ENCODE peak calls at places on chromosome 1, in four cellular contexts. One of them, this sample, is unnamed.

GRCh38 chr1:207941664-207942063 is 30.7 kb upstream of the CD34 start:
- DNase-seq in ovary: peak; percentile 94
- DNase-seq in tibial artery: peak; percentile 82
- DNase-seq in K562: no peak
- DNase-seq in this sample: peak; percentile 66

GRCh38 chr1:220880726-220881506 is 1.7 kb downstream of the HLX start:
- DNase-seq in tibial artery: peak; percentile 80
- DNase-seq in K562: no peak
- DNase-seq in ovary: peak; percentile 56
- DNase-seq in this sample: peak; percentile 92

GRCh38 chr1:246795094-246795671 is 71.0 kb downstream of the SCCPDH start:
- DNase-seq in K562: no peak
- DNase-seq in ovary: no peak
- DNase-seq in tibial artery: no peak
- DNase-seq in this sample: no peak

GRCh38 chr1:41802532-41803501 is 115.9 kb downstream of the HIVEP3 start:
- DNase-seq in K562: no peak
- DNase-seq in ovary: no peak
- DNase-seq in tibial artery: peak; percentile 75
- DNase-seq in this sample: no peak

GRCh38 chr1:117003253-117003875 is 1.8 kb downstream of the CD101 start:
- DNase-seq in K562: no peak
- DNase-seq in ovary: no peak
- DNase-seq in tibial artery: no peak
- DNase-seq in this sample: no peak

GRCh38 chr1:244338996-244339692 is 112.6 kb downstream of the ADSS2 start:
- DNase-seq in tibial artery: no peak
- DNase-seq in ovary: no peak
- DNase-seq in K562: no peak
- DNase-seq in this sample: no peak

GRCh38 chr1:209733409-209734192 is 22.3 kb upstream of the TRAF3IP3 start:
- DNase-seq in tibial artery: no peak
- DNase-seq in ovary: no peak
- DNase-seq in K562: no peak
- DNase-seq in this sample: no peak

GRCh38 chr1:206826409-206826808 is 39.0 kb upstream of the IL20 start:
- DNase-seq in K562: no peak
- DNase-seq in tibial artery: no peak
- DNase-seq in ovary: no peak
- DNase-seq in this sample: no peak

GRCh38 chr1:1430114-1430982 is 5.1 kb upstream of the VWA1 start:
- DNase-seq in ovary: peak; percentile 92
- DNase-seq in tibial artery: peak; percentile 62
- DNase-seq in K562: no peak
- DNase-seq in this sample: peak; percentile 73

DNA sequence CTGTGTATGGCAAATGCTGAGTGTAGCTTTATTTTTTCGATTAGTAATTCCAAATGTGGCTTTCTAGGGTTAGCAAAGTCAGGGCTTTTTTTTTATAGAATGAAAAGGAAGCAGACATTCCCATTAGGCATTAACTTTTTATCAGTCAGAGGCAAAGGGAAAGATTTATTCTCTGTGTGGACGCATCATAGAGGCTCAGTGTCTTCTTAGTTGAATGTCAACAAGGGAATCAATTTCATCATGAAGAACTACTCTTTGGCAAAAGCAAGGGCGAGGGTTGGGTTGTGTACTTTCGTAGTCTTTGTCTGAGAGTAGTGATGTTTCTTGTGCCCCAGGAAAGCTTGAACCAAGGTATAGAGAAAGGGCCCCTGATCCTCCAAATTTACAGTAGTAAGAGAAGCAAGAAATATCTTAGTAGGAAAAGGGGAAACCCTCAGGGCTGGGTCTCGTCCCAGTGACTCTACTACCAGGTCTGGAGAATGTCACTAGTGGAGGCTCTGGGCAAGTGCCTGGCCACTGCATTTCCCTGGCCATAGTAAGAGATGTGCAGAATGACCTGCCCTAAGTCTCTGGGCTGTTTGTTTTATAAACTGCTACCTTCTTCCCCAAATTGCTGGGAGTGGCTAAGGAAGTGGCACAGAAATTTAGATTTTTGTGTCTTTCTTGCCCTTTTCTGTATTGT is 30.0 kb upstream of the MACF1 start:
- DNase-seq in tibial artery: no peak
- DNase-seq in K562: no peak
- DNase-seq in ovary: no peak
- DNase-seq in this sample: no peak
- H3K27ac ChIP-seq in tibial artery: peak overlapping the region; percentile 74
- H3K27ac ChIP-seq in K562: no peak overlapping the region
- H3K27ac ChIP-seq in ovary: peak overlapping the region; percentile 43
- H3K27ac ChIP-seq in this sample: peak overlapping the region; percentile 66

DNA sequence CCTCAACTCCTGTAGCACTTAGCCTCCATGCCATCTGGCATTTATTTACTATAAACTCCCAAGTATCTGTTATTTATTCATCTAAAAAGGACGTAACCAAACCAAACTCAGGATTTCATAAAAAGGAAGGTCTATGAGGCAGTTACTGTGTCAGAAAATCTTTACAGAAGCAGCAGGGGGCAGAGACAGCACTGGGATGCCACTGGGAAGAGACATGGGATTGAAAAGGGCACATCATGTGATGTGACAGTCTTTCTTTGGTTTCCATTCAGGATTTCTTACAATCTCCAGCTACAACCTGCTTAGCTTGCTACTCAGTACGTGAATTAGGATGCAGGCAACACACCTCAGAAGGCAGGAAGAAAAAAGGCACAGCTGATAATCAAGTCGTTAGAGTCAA is 31.2 kb downstream of the SPRTN start:
- DNase-seq in K562: no peak
- DNase-seq in tibial artery: no peak
- DNase-seq in ovary: no peak
- DNase-seq in this sample: no peak
- TF ChIP-seq CTCF in K562: peak; percentile 31
- TF ChIP-seq CTCF in tibial artery: no peak
- TF ChIP-seq CTCF in ovary: no peak
- TF ChIP-seq CTCF in this sample: no peak

GRCh38 chr1:164579346-164579745 is 20.4 kb downstream of the PBX1 start:
- DNase-seq in tibial artery: no peak
- DNase-seq in ovary: no peak
- DNase-seq in K562: no peak
- DNase-seq in this sample: no peak

GRCh38 chr1:164583196-164583595 is 24.2 kb downstream of the PBX1 start:
- DNase-seq in tibial artery: no peak
- DNase-seq in K562: no peak
- DNase-seq in ovary: no peak
- DNase-seq in this sample: no peak

GRCh38 chr1:164578474-164579200 is 19.7 kb downstream of the PBX1 start:
- DNase-seq in ovary: no peak
- DNase-seq in tibial artery: no peak
- DNase-seq in K562: no peak
- DNase-seq in this sample: no peak

GRCh38 chr1:164583835-164584539 is 25.0 kb downstream of the PBX1 start:
- DNase-seq in K562: no peak
- DNase-seq in tibial artery: no peak
- DNase-seq in ovary: no peak
- DNase-seq in this sample: no peak

DNA sequence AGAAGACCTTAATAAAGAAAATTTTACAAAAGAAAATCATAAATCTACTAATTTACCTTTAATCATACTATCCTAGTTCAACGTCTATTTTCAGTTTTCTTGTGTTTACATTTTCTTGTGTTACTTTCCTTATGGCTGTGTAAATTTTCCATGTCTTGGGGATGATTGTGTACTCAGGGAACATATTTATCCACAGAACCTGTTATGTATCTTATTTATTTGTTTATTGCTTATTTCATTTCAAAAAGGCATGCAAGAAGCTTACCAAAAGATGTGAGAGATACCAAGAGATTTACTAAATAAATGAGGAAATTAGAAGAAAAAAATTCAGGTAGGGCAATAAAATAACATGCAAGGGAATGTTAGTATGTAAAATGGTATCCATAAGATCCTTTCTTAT is 22.8 kb downstream of the PBX1 start:
- DNase-seq in ovary: no peak
- DNase-seq in tibial artery: no peak
- DNase-seq in K562: no peak
- DNase-seq in this sample: no peak
- H3K27ac ChIP-seq in ovary: no peak overlapping the region
- H3K27ac ChIP-seq in tibial artery: no peak overlapping the region
- H3K27ac ChIP-seq in K562: no peak overlapping the region
- H3K27ac ChIP-seq in this sample: no peak overlapping the region

DNA sequence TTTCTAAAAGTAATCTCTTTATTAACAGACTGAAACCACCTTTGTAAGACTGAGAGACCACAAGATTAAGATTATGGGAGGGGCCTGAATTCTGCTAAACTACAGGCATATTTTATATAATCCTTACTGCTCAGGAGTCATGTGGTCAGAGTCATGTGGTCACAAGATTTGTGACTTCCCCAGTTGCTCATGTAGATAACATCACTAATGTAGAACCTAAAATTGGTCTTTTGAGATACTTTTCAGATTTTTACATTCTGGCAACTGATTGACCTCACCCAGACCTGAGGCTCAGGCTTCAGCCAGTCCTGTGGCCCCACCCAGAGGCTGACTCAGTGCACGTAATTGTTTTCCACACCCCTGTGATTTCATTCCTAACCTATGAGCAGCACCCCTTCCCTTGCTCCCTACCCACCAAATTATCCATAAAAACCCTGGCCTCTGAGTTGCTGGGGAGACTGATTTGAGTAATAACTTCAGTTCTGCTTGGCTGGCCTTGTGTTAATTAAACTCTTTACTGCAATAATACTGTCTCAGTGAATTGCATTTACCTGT is 41.8 kb upstream of the ZNF326 start:
- DNase-seq in K562: peak; percentile 54
- DNase-seq in ovary: no peak
- DNase-seq in tibial artery: no peak
- DNase-seq in this sample: no peak
- TF ChIP-seq CTCF in K562: peak; percentile 79
- TF ChIP-seq CTCF in ovary: no peak
- TF ChIP-seq CTCF in tibial artery: no peak
- TF ChIP-seq CTCF in this sample: peak; percentile 30

GRCh38 chr1:54556110-54556509 is 8.1 kb downstream of the ACOT11 start:
- DNase-seq in tibial artery: no peak
- DNase-seq in K562: no peak
- DNase-seq in ovary: no peak
- DNase-seq in this sample: no peak

GRCh38 chr1:54557956-54558355 is 9.9 kb downstream of the ACOT11 start:
- DNase-seq in K562: no peak
- DNase-seq in tibial artery: no peak
- DNase-seq in ovary: no peak
- DNase-seq in this sample: no peak

GRCh38 chr1:54559771-54560231 is 11.8 kb downstream of the ACOT11 start:
- DNase-seq in K562: no peak
- DNase-seq in ovary: no peak
- DNase-seq in tibial artery: no peak
- DNase-seq in this sample: no peak

GRCh38 chr1:54559111-54559548 is 11.1 kb downstream of the ACOT11 start:
- DNase-seq in K562: no peak
- DNase-seq in tibial artery: no peak
- DNase-seq in ovary: no peak
- DNase-seq in this sample: no peak

GRCh38 chr1:54558434-54559030 is 10.5 kb downstream of the ACOT11 start:
- DNase-seq in tibial artery: no peak
- DNase-seq in ovary: no peak
- DNase-seq in K562: no peak
- DNase-seq in this sample: no peak
- H3K27ac ChIP-seq in tibial artery: peak overlapping the region; percentile 8
- H3K27ac ChIP-seq in ovary: no peak overlapping the region
- H3K27ac ChIP-seq in K562: no peak overlapping the region
- H3K27ac ChIP-seq in this sample: no peak overlapping the region

GRCh38 chr1:14140800-14141526 is 441.0 kb downstream of the PRDM2 start:
- DNase-seq in ovary: peak; percentile 19
- DNase-seq in K562: no peak
- DNase-seq in tibial artery: peak; percentile 34
- DNase-seq in this sample: no peak
- TF ChIP-seq CTCF in ovary: no peak
- TF ChIP-seq CTCF in K562: no peak
- TF ChIP-seq CTCF in tibial artery: no peak
- TF ChIP-seq CTCF in this sample: no peak

DNA sequence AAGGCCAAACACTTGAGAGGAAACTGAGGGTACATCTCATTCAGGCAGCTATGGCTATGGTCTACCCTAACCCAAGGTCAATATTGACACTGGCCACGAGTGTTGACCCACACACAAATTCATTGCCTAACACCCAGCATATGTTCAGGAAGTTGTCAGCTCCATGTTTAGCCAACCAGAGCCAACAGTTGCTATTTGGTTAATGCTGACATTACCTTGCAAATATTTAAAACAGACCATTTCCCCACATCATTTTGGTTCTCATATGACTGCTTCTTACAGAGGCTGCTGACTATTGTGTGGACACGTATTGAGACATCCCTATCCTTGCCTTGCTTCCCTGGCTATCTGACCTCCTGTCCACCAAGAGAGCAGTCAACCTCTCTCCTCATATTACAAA is 97.3 kb downstream of the LMX1A start:
- DNase-seq in tibial artery: no peak
- DNase-seq in ovary: no peak
- DNase-seq in K562: no peak
- DNase-seq in this sample: no peak
- H3K27ac ChIP-seq in tibial artery: no peak overlapping the region
- H3K27ac ChIP-seq in ovary: no peak overlapping the region
- H3K27ac ChIP-seq in K562: no peak overlapping the region
- H3K27ac ChIP-seq in this sample: peak overlapping the region; percentile 31

DNA sequence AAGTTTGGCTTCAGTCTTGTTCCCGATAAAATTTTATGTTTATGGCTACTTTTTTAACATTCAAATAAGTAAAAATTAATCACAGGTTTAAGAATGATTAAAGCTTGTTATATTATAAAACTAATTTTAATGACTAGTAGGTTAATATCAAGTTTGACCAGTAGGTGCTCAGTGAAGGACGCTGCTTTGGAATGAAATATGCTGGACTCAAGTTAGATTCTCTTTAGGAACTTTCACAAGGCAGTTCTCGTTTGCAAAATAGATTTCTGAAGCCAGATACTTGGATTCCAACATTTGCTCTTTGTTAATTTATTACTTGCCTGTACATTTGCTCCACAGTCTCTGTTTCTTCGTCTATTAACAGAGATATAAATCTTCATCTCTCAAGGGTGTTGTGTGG is 432.9 kb upstream of the CHRM3 start:
- DNase-seq in tibial artery: no peak
- DNase-seq in ovary: no peak
- DNase-seq in K562: no peak
- DNase-seq in this sample: no peak
- TF ChIP-seq CTCF in tibial artery: no peak
- TF ChIP-seq CTCF in ovary: no peak
- TF ChIP-seq CTCF in K562: no peak
- TF ChIP-seq CTCF in this sample: peak; percentile 14